ENCODE peak calls at places on chromosome 9, in nine cellular contexts. K is prostate gland, N is Peyer's patch, Y is uterus, T is IMR-90, Q is right lobe of liver, R is body of pancreas, V is upper lobe of left lung, B is esophagus squamous epithelium. I is an unnamed sample. For H3K9me3 and H3K36me3, the result is how much of the 10 kb centered on the place peaks cover.

GRCh38 chr9:114172981-114173833 is 17.9 kb downstream of the COL27A1 start:
- DNase-seq in K (peak), N (no peak), Y (peak), T (peak), Q (peak), R (no peak), V (no peak), B (no peak), I (peak)

GRCh38 chr9:85508616-85509015 is 233.1 kb downstream of the AGTPBP1 start:
- DNase-seq in K (no peak), N (no peak), Y (no peak), T (no peak), Q (no peak), R (no peak), V (no peak), B (no peak), I (no peak)

GRCh38 chr9:133995012-133995896 is 3.1 kb upstream of the VAV2 start:
- DNase-seq in K (no peak), N (no peak), Y (no peak), T (no peak), Q (no peak), R (no peak), V (no peak), B (no peak), I (no peak)

GRCh38 chr9:92270511-92270910 is 23.0 kb downstream of the IARS1 start:
- DNase-seq in K (no peak), N (no peak), Y (no peak), T (no peak), Q (no peak), R (no peak), V (no peak), B (no peak), I (no peak)

GRCh38 chr9:125911861-125912260 is 164.7 kb downstream of the PBX3 start:
- DNase-seq in K (no peak), N (no peak), Y (no peak), T (peak), Q (no peak), R (no peak), V (no peak), B (no peak), I (no peak)

GRCh38 chr9:91086657-91087563 is 274.8 kb downstream of the AUH start:
- DNase-seq in K (no peak), N (no peak), Y (no peak), T (no peak), Q (no peak), R (no peak), V (no peak), B (no peak), I (no peak)

GRCh38 chr9:134225816-134226215 is 61.5 kb upstream of the RNU6ATAC start:
- DNase-seq in K (no peak), N (no peak), Y (no peak), T (no peak), Q (no peak), R (no peak), V (no peak), B (no peak), I (no peak)

GRCh38 chr9:105187781-105188180 is 56.7 kb upstream of the SLC44A1 start:
- DNase-seq in K (no peak), N (no peak), Y (no peak), T (peak), Q (no peak), R (no peak), V (no peak), B (no peak), I (no peak)

GRCh38 chr9:105662184-105663104 is at the start of gene TAL2:
- DNase-seq in K (no peak), N (no peak), Y (no peak), T (no peak), Q (no peak), R (no peak), V (no peak), B (no peak), I (no peak)

GRCh38 chr9:69421908-69422801 is 97.1 kb downstream of the ENTREP1 start:
- DNase-seq in K (peak), N (peak), Y (peak), T (peak), Q (peak), R (peak), V (peak), B (no peak), I (peak)

GRCh38 chr9:135075234-135076142 is 12.0 kb upstream of the OLFM1 start:
- DNase-seq in K (peak), N (no peak), Y (peak), T (no peak), Q (peak), R (peak), V (peak), B (no peak), I (peak)

GRCh38 chr9:4879098-4879497 is 86.4 kb downstream of the RCL1 start:
- DNase-seq in K (peak), N (no peak), Y (no peak), T (no peak), Q (no peak), R (no peak), V (no peak), B (no peak), I (no peak)

GRCh38 chr9:5696884-5697283 is 68.0 kb downstream of the RIC1 start:
- DNase-seq in K (no peak), N (no peak), Y (no peak), T (no peak), Q (no peak), R (no peak), V (no peak), B (no peak), I (no peak)

GRCh38 chr9:95030920-95031662 is 286.4 kb downstream of the FANCC start:
- DNase-seq in K (no peak), N (no peak), Y (no peak), T (no peak), Q (no peak), R (no peak), V (no peak), B (no peak), I (no peak)

GRCh38 chr9:92717201-92718085 is 47.2 kb downstream of the BICD2 start:
- DNase-seq in K (no peak), N (peak), Y (no peak), T (no peak), Q (no peak), R (no peak), V (peak), B (no peak), I (no peak)

GRCh38 chr9:14466429-14466818 is 152.5 kb upstream of the NFIB start:
- DNase-seq in K (no peak), N (no peak), Y (no peak), T (no peak), Q (no peak), R (no peak), V (no peak), B (no peak), I (no peak)

GRCh38 chr9:109399258-109399767 is 78.5 kb upstream of the EPB41L4B start:
- DNase-seq in K (no peak), N (no peak), Y (no peak), T (no peak), Q (no peak), R (no peak), V (no peak), B (no peak), I (no peak)

GRCh38 chr9:17613723-17614122 is 34.9 kb downstream of the SH3GL2 start:
- DNase-seq in K (no peak), N (no peak), Y (no peak), T (peak), Q (no peak), R (no peak), V (no peak), B (no peak), I (no peak)

GRCh38 chr9:95381243-95381642 is 63.7 kb upstream of the FANCC start:
- DNase-seq in K (no peak), N (no peak), Y (no peak), T (peak), Q (no peak), R (no peak), V (no peak), B (no peak), I (no peak)

GRCh38 chr9:18424132-18424531 is 49.8 kb upstream of the ADAMTSL1 start:
- DNase-seq in K (no peak), N (no peak), Y (no peak), T (peak), Q (no peak), R (no peak), V (peak), B (no peak), I (no peak)

GRCh38 chr9:21836437-21837161 is 34.2 kb downstream of the MTAP start:
- DNase-seq in K (no peak), N (no peak), Y (no peak), T (peak), Q (no peak), R (no peak), V (no peak), B (no peak), I (no peak)

GRCh38 chr9:115142502-115143265 is 24.7 kb upstream of the TNC start:
- DNase-seq in K (no peak), N (no peak), Y (no peak), T (no peak), Q (no peak), R (no peak), V (no peak), B (no peak), I (peak)

GRCh38 chr9:123342247-123342646 is 13.8 kb upstream of the CRB2 start:
- DNase-seq in K (no peak), N (no peak), Y (no peak), T (no peak), Q (no peak), R (no peak), V (no peak), B (no peak), I (no peak)

GRCh38 chr9:132919609-132920268 is 24.7 kb downstream of the TSC1 start:
- DNase-seq in K (no peak), N (no peak), Y (no peak), T (no peak), Q (no peak), R (no peak), V (no peak), B (no peak), I (no peak)

GRCh38 chr9:8823131-8823895 is 1023.7 kb upstream of the DMAC1 start:
- DNase-seq in K (no peak), N (no peak), Y (no peak), T (no peak), Q (no peak), R (no peak), V (no peak), B (no peak), I (no peak)

GRCh38 chr9:16864741-16865434 is 5.6 kb downstream of the BNC2 start:
- DNase-seq in K (no peak), N (no peak), Y (no peak), T (peak), Q (no peak), R (no peak), V (no peak), B (no peak), I (no peak)

GRCh38 chr9:89384783-89385182 is 66.5 kb downstream of the SECISBP2 start:
- DNase-seq in K (no peak), N (no peak), Y (no peak), T (no peak), Q (no peak), R (no peak), V (no peak), B (no peak), I (no peak)
- TF ChIP-seq POLR2A in K (no peak), N (no peak), Y (no peak), T (no peak), Q (no peak), R (no peak), V (no peak), B (no peak), I (no peak)

GRCh38 chr9:77021928-77022782 is 2.7 kb downstream of the FOXB2 start:
- DNase-seq in K (no peak), N (no peak), Y (no peak), T (no peak), Q (no peak), R (no peak), V (no peak), B (no peak), I (no peak)

GRCh38 chr9:77025146-77025545 is 5.7 kb downstream of the FOXB2 start:
- DNase-seq in K (no peak), N (no peak), Y (no peak), T (no peak), Q (no peak), R (no peak), V (no peak), B (no peak), I (no peak)

GRCh38 chr9:77023726-77024125 is 4.3 kb downstream of the FOXB2 start:
- DNase-seq in K (no peak), N (no peak), Y (no peak), T (no peak), Q (no peak), R (no peak), V (no peak), B (no peak), I (no peak)

GRCh38 chr9:77021289-77021927 is 2.0 kb downstream of the FOXB2 start:
- DNase-seq in K (no peak), N (no peak), Y (no peak), T (no peak), Q (no peak), R (no peak), V (no peak), B (no peak), I (no peak)

GRCh38 chr9:77022783-77023440 is 3.5 kb downstream of the FOXB2 start:
- DNase-seq in K (no peak), N (no peak), Y (no peak), T (no peak), Q (no peak), R (no peak), V (no peak), B (no peak), I (peak)
- H3K9me3 ChIP-seq in K (under half), N (under half), Y (under half), T (under half), Q (under half), R (under half), V (under half), B (under half), I (under half)

DNA sequence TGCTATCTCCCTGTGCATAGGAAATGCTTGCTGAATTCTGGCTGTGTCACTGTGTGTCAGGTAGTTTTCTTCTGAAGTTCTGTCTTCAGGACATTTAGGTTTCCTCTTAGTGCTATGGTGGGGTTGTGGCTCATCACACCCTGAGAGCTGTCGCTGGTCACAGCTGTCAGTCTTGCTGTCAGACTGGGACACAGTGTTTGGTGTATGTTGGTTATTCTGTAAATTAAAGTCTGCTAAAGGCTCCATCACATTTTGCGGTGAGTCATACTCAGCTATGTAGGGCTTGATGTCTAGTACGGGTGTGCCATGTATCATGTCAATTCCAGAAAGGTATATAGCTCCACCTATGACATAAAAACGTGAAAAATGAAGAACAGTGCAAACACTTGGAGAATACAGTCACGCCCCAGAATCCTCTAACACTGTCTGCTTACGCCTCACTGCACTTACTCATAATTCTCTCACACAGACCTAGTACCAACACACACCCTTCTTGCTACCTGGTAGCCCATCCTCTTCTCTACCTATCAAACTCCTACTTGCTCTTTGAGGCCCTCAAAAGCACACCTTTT is 11.9 kb downstream of the TRMO start:
- DNase-seq in K (no peak), N (no peak), Y (no peak), T (no peak), Q (no peak), R (no peak), V (no peak), B (no peak), I (no peak)
- H3K36me3 ChIP-seq in K (under half), N (half or more), Y (under half), T (under half), Q (under half), R (under half), V (under half), B (under half), I (under half)

DNA sequence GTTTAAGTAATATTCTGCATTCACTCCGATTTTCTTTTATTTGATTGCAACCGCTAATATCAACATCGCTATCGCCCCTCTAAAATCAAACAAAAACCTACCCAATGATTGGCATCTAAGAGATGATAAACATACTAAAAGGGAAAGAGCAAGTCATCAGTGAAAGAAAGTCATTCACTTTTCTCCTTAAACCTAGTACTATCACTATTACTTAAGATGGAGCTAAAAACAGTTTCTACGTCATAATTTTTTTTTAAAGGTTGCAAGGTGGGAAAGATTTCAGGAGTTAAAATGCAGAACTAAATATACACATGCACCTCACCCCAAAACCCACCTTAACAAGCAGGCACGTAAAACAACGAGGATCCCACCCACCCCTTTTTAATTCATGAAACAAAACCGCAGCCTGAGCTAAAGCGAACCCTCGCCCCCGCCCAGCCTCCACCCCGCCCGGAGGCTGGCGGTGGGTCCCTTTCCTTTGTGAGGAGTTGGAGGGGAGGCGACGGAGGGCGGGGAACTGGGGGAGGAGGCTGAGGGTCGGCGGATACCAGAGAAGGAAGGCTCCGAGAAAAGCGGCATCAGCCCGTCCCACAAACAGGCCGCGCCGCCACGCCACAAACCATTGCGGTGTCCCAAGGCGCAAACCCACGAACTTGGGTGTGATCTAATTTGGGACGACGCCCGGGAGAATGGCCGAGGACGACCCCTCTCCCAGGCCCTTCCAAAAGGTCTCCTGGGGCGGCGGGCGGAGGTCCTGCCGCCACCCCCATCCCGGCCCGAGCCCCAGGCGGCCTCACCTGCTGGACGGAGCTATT is 848 bp downstream of the UBQLN1 start:
- DNase-seq in K (peak), N (peak), Y (peak), T (peak), Q (peak), R (peak), V (peak), B (no peak), I (peak)
- TF ChIP-seq POLR2A in K (no peak), N (no peak), Y (no peak), T (no peak), Q (no peak), R (no peak), V (no peak), B (no peak), I (no peak)

DNA sequence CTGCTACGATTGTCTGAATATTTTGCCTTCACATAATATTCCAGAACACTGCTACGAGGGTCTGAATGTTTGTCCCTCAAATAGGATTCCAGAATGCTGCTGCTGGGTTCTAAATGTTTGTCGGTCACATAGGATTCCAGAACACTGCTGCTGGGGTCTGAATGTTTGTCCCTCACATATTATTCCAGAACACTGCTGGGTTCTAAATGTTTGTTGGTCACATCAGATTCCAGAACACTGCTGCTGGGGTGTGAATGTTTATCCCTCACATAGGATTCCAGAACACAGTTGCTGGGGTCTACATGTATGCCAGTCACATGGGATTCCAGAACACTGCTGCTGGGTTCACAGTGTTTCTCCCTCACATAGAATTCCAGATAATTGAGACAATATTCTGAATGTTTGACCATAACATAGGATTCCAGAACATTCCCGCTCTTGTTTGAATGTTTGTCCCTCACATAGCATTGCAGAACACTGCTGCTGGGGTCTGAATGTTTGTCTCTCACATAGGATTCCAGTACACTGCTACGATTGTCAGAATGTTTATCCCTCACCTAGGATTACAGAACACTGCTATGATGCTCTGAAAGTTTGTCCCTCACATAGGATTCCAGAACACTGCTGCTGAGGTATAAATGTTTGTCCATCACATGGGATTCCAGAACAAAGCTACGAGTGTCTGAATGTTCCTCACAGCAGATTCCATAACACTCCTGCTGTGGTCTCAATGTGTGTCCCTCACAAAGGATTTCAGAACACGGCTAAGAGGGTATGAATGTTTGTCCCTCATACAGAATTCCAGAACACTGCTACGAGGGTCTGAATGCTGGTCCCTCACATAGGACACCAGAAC is 201.8 kb downstream of the FOXD4L6 start:
- DNase-seq in K (no peak), N (no peak), Y (no peak), T (no peak), Q (no peak), R (no peak), V (no peak), B (no peak), I (no peak)
- H3K9me3 ChIP-seq in K (under half), N (half or more), Y (under half), T (half or more), Q (under half), R (under half), V (half or more), B (under half), I (under half)